ENCODE peak calls at places on chromosome 15, in six cellular contexts. X is esophagus squamous epithelium, G is ovary, P is NB4, B is AG04450, D is cardiac muscle cell. K is an unnamed sample.

GRCh38 chr15:41870689-41871081 is 23.2 kb downstream of the SPTBN5 start:
- DNase-seq in D (no peak), G (no peak), X (no peak), B (peak; percentile 57), P (no peak), K (peak; percentile 2)

GRCh38 chr15:85700767-85701166 is 94.0 kb downstream of the KLHL25 start:
- DNase-seq in D (no peak), P (no peak), X (no peak), B (no peak), G (no peak), K (no peak)

GRCh38 chr15:89021224-89021623 is 67.0 kb upstream of the ABHD2 start:
- DNase-seq in X (no peak), B (no peak), P (no peak), G (no peak), D (no peak), K (no peak)

GRCh38 chr15:68364028-68364659 is 67.8 kb downstream of the ITGA11 start:
- DNase-seq in D (no peak), X (no peak), G (no peak), P (no peak), B (no peak), K (no peak)

GRCh38 chr15:55654541-55654940 is 66.4 kb upstream of the PYGO1 start:
- DNase-seq in X (no peak), D (no peak), G (no peak), B (peak; percentile 3), P (no peak), K (no peak)

GRCh38 chr15:28114721-28115622 is 15.9 kb upstream of the OCA2 start:
- DNase-seq in D (no peak), B (no peak), P (no peak), G (no peak), X (no peak), K (no peak)

GRCh38 chr15:26503998-26504397 is 268.9 kb downstream of the GABRB3 start:
- DNase-seq in B (no peak), D (no peak), G (no peak), P (no peak), X (no peak), K (no peak)

GRCh38 chr15:41946970-41947369 is 25.4 kb downstream of the EHD4 start:
- DNase-seq in B (no peak), D (no peak), X (no peak), G (no peak), P (no peak), K (no peak)

GRCh38 chr15:92880796-92881569 is 19.1 kb upstream of the CHD2 start:
- DNase-seq in B (no peak), P (no peak), D (no peak), G (no peak), X (no peak), K (no peak)

GRCh38 chr15:62138124-62138523 is 27.0 kb downstream of the C2CD4B start:
- DNase-seq in D (no peak), P (no peak), X (no peak), G (no peak), B (peak; percentile 21), K (peak; percentile 27)

GRCh38 chr15:48999314-48999713 is 35.6 kb upstream of the SHC4 start:
- DNase-seq in D (no peak), B (no peak), P (no peak), G (no peak), X (no peak), K (no peak)

GRCh38 chr15:45640610-45641009 is 5.8 kb downstream of the SQOR start:
- DNase-seq in P (no peak), G (no peak), B (peak; percentile 71), D (no peak), X (no peak), K (peak; percentile 69)

GRCh38 chr15:66766282-66767228 is 64.5 kb downstream of the SMAD6 start:
- DNase-seq in D (no peak), B (no peak), G (no peak), P (no peak), X (no peak), K (no peak)
- H3K4me3 ChIP-seq in D (no peak overlapping the region), B (no peak overlapping the region), G (no peak overlapping the region), P (no peak overlapping the region), X (no peak overlapping the region), K (no peak overlapping the region)

GRCh38 chr15:51735611-51736010 is 1.8 kb downstream of the LYSMD2 start:
- DNase-seq in X (no peak), P (peak; percentile 44), B (no peak), G (no peak), D (no peak), K (no peak)

GRCh38 chr15:51736646-51737537 is 563 bp downstream of the LYSMD2 start:
- DNase-seq in X (no peak), P (peak; percentile 71), D (peak; percentile 58), G (peak; percentile 64), B (no peak), K (no peak)

GRCh38 chr15:51736069-51736468 is 1.4 kb downstream of the LYSMD2 start:
- DNase-seq in P (peak; percentile 86), X (no peak), G (no peak), B (no peak), D (no peak), K (no peak)

GRCh38 chr15:51737538-51738305 is at the start of gene LYSMD2:
- DNase-seq in X (no peak), D (peak; percentile 65), G (peak; percentile 87), P (peak; percentile 88), B (no peak), K (no peak)

GRCh38 chr15:51735211-51735610 is 2.2 kb downstream of the LYSMD2 start:
- DNase-seq in B (no peak), P (peak; percentile 57), X (no peak), G (no peak), D (no peak), K (no peak)
- TF ChIP-seq CTCF in B (no peak), P (peak; percentile 20), X (no peak), G (no peak), D (no peak), K (peak; percentile 7)

DNA sequence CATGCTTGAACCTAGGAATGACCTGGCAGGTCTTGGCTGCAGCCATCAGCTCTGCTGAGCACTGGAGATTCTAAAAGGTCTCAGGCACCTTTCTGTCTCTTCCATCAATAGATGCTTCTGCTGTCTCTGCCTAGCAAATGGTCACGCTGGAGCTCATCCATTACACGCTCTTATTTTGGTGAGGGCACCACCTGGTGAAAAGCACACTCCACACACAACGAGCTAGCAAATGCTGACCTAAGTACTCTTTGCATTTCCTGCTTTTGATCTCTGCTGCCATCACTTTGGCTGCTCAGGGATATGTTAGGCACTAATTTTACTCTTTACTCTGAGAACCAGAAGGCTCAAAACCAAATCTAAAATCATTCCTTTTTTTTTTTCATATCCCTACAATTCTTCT is 91.3 kb downstream of the RAB11A start:
- DNase-seq in X (no peak), D (no peak), P (no peak), G (no peak), B (no peak), K (no peak)
- H3K4me3 ChIP-seq in X (no peak overlapping the region), D (no peak overlapping the region), P (no peak overlapping the region), G (no peak overlapping the region), B (no peak overlapping the region), K (no peak overlapping the region)

GRCh38 chr15:94162946-94163345 is 68.4 kb upstream of the MCTP2 start:
- DNase-seq in D (no peak), G (no peak), B (no peak), X (no peak), P (no peak), K (no peak)

GRCh38 chr15:94164202-94164807 is 67.1 kb upstream of the MCTP2 start:
- DNase-seq in D (peak; percentile 77), X (no peak), P (peak; percentile 80), G (no peak), B (peak; percentile 49), K (peak; percentile 24)

DNA sequence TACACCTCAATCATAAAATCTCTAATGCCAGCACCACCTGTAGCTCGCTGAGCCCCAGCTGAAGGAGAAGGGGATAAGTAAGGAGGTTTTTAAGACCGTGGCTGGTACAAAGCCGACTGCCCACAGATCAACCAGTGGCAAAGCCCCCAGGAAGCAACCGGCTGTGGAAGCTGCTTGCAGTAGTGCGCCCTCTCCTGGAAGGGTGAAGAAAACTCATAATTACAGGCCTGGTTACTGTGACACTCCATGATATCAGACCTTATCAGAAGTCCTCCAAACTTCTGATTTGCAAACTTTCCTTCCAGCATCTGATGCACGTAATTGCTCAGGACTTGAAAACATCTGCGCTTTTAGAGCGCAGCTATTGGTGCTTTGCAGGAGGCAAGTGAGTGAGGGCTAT is 63.1 kb upstream of the MCTP2 start:
- DNase-seq in G (no peak), P (peak; percentile 42), D (no peak), X (no peak), B (no peak), K (no peak)
- TF ChIP-seq CTCF in G (no peak), P (peak; percentile 58), D (no peak), X (no peak), B (no peak), K (peak; percentile 26)

GRCh38 chr15:38251726-38252480 is 733 bp upstream of the SPRED1 start:
- DNase-seq in D (peak; percentile 96), P (peak; percentile 96), B (peak; percentile 98), X (peak; percentile 25), G (peak; percentile 94), K (peak; percentile 96)

GRCh38 chr15:38243278-38243677 is 9.4 kb upstream of the SPRED1 start:
- DNase-seq in X (no peak), B (no peak), D (no peak), P (no peak), G (no peak), K (no peak)

GRCh38 chr15:38242055-38242454 is 10.6 kb upstream of the SPRED1 start:
- DNase-seq in P (no peak), B (no peak), X (no peak), G (no peak), D (no peak), K (no peak)

GRCh38 chr15:38252481-38253311 is at the start of gene SPRED1:
- DNase-seq in P (peak; percentile 52), B (no peak), D (peak; percentile 19), X (no peak), G (peak; percentile 77), K (no peak)

DNA sequence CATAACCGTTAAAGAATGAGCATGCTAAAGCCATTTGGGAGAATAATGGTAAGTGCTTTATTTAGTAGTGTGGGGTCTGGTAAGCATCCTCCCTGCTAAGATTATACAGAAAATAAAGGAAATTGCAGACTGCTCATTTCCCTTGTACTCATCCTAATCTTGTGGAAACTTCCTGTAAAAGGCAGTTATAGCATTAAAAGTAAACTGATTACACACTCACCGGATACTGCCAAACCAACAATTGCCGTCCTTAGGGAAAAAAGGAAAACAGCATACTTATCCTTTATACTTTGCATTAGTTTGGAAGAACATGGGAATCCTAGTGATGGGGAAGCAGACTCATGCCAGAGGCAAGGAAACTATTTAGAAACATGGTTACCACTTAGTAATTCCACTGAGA is 5.3 kb upstream of the SPRED1 start:
- DNase-seq in G (no peak), B (no peak), D (no peak), X (no peak), P (no peak), K (no peak)
- H3K4me3 ChIP-seq in G (no peak overlapping the region), B (no peak overlapping the region), D (no peak overlapping the region), X (no peak overlapping the region), P (no peak overlapping the region), K (no peak overlapping the region)